ENCODE peak calls at places on chromosome 12, in six cellular contexts. One of them, this sample, is unnamed.

GRCh38 chr12:130661059-130661458 is 55.0 kb downstream of the RIMBP2 start:
- DNase-seq in aorta: no peak
- DNase-seq in lung: no peak
- DNase-seq in CD8-positive, alpha-beta memory T cell: no peak
- DNase-seq in CD4-positive, CD25-positive, alpha-beta regulatory T cell: no peak
- DNase-seq in spleen: no peak
- DNase-seq in this sample: no peak

GRCh38 chr12:54404061-54405004 is 14.7 kb downstream of the ITGA5 start:
- DNase-seq in aorta: peak
- DNase-seq in lung: no peak
- DNase-seq in CD8-positive, alpha-beta memory T cell: peak
- DNase-seq in CD4-positive, CD25-positive, alpha-beta regulatory T cell: peak
- DNase-seq in spleen: no peak
- DNase-seq in this sample: peak

GRCh38 chr12:118035194-118036041 is 18.9 kb downstream of the RFC5 start:
- DNase-seq in aorta: no peak
- DNase-seq in lung: no peak
- DNase-seq in CD8-positive, alpha-beta memory T cell: no peak
- DNase-seq in CD4-positive, CD25-positive, alpha-beta regulatory T cell: peak
- DNase-seq in spleen: no peak
- DNase-seq in this sample: no peak

GRCh38 chr12:14972816-14973215 is at the start of gene PDE6H:
- DNase-seq in aorta: no peak
- DNase-seq in lung: no peak
- DNase-seq in CD8-positive, alpha-beta memory T cell: no peak
- DNase-seq in CD4-positive, CD25-positive, alpha-beta regulatory T cell: no peak
- DNase-seq in spleen: no peak
- DNase-seq in this sample: no peak

GRCh38 chr12:87157791-87158190 is 871.4 kb downstream of the C12orf50 start:
- DNase-seq in aorta: peak
- DNase-seq in lung: no peak
- DNase-seq in CD8-positive, alpha-beta memory T cell: no peak
- DNase-seq in CD4-positive, CD25-positive, alpha-beta regulatory T cell: no peak
- DNase-seq in spleen: peak
- DNase-seq in this sample: no peak

GRCh38 chr12:7130791-7131501 is 775 bp downstream of the CLSTN3 start:
- DNase-seq in aorta: peak
- DNase-seq in lung: peak
- DNase-seq in CD8-positive, alpha-beta memory T cell: peak
- DNase-seq in CD4-positive, CD25-positive, alpha-beta regulatory T cell: peak
- DNase-seq in spleen: peak
- DNase-seq in this sample: no peak

GRCh38 chr12:93325855-93326254 is 51.9 kb upstream of the NUDT4 start:
- DNase-seq in aorta: no peak
- DNase-seq in lung: no peak
- DNase-seq in CD8-positive, alpha-beta memory T cell: no peak
- DNase-seq in CD4-positive, CD25-positive, alpha-beta regulatory T cell: no peak
- DNase-seq in spleen: no peak
- DNase-seq in this sample: no peak

GRCh38 chr12:50049254-50050118 is 7.9 kb upstream of the ASIC1 start:
- DNase-seq in aorta: no peak
- DNase-seq in lung: no peak
- DNase-seq in CD8-positive, alpha-beta memory T cell: no peak
- DNase-seq in CD4-positive, CD25-positive, alpha-beta regulatory T cell: no peak
- DNase-seq in spleen: no peak
- DNase-seq in this sample: no peak

GRCh38 chr12:7439579-7440505 is 4.1 kb downstream of the CD163L1 start:
- DNase-seq in aorta: peak
- DNase-seq in lung: peak
- DNase-seq in CD8-positive, alpha-beta memory T cell: no peak
- DNase-seq in CD4-positive, CD25-positive, alpha-beta regulatory T cell: peak
- DNase-seq in spleen: peak
- DNase-seq in this sample: no peak

GRCh38 chr12:56212360-56212759 is 9.4 kb downstream of the RNF41 start:
- DNase-seq in aorta: no peak
- DNase-seq in lung: no peak
- DNase-seq in CD8-positive, alpha-beta memory T cell: no peak
- DNase-seq in CD4-positive, CD25-positive, alpha-beta regulatory T cell: no peak
- DNase-seq in spleen: no peak
- DNase-seq in this sample: no peak

GRCh38 chr12:120514002-120514401 is 15.0 kb downstream of the COQ5 start:
- DNase-seq in aorta: no peak
- DNase-seq in lung: no peak
- DNase-seq in CD8-positive, alpha-beta memory T cell: no peak
- DNase-seq in CD4-positive, CD25-positive, alpha-beta regulatory T cell: no peak
- DNase-seq in spleen: no peak
- DNase-seq in this sample: no peak

GRCh38 chr12:67917811-67918210 is 71.4 kb upstream of the IFNG-AS1 start:
- DNase-seq in aorta: no peak
- DNase-seq in lung: no peak
- DNase-seq in CD8-positive, alpha-beta memory T cell: no peak
- DNase-seq in CD4-positive, CD25-positive, alpha-beta regulatory T cell: no peak
- DNase-seq in spleen: no peak
- DNase-seq in this sample: no peak

GRCh38 chr12:65565601-65566560 is 258.4 kb upstream of the HMGA2 start:
- DNase-seq in aorta: no peak
- DNase-seq in lung: no peak
- DNase-seq in CD8-positive, alpha-beta memory T cell: no peak
- DNase-seq in CD4-positive, CD25-positive, alpha-beta regulatory T cell: no peak
- DNase-seq in spleen: no peak
- DNase-seq in this sample: no peak

GRCh38 chr12:103272949-103273348 is 222.8 kb downstream of the C12orf42 start:
- DNase-seq in aorta: no peak
- DNase-seq in lung: no peak
- DNase-seq in CD8-positive, alpha-beta memory T cell: no peak
- DNase-seq in CD4-positive, CD25-positive, alpha-beta regulatory T cell: no peak
- DNase-seq in spleen: no peak
- DNase-seq in this sample: no peak

GRCh38 chr12:65649126-65649525 is 175.2 kb upstream of the HMGA2 start:
- DNase-seq in aorta: no peak
- DNase-seq in lung: peak
- DNase-seq in CD8-positive, alpha-beta memory T cell: no peak
- DNase-seq in CD4-positive, CD25-positive, alpha-beta regulatory T cell: no peak
- DNase-seq in spleen: no peak
- DNase-seq in this sample: no peak

GRCh38 chr12:25155031-25155576 is 39.9 kb downstream of the DNAI7 start:
- DNase-seq in aorta: no peak
- DNase-seq in lung: no peak
- DNase-seq in CD8-positive, alpha-beta memory T cell: no peak
- DNase-seq in CD4-positive, CD25-positive, alpha-beta regulatory T cell: peak
- DNase-seq in spleen: no peak
- DNase-seq in this sample: no peak

GRCh38 chr12:9883175-9883574 is 1.9 kb downstream of the KLRF2 start:
- DNase-seq in aorta: no peak
- DNase-seq in lung: no peak
- DNase-seq in CD8-positive, alpha-beta memory T cell: no peak
- DNase-seq in CD4-positive, CD25-positive, alpha-beta regulatory T cell: no peak
- DNase-seq in spleen: no peak
- DNase-seq in this sample: no peak

GRCh38 chr12:127393896-127394295 is 873.1 kb upstream of the TMEM132C start:
- DNase-seq in aorta: no peak
- DNase-seq in lung: no peak
- DNase-seq in CD8-positive, alpha-beta memory T cell: no peak
- DNase-seq in CD4-positive, CD25-positive, alpha-beta regulatory T cell: no peak
- DNase-seq in spleen: no peak
- DNase-seq in this sample: no peak

GRCh38 chr12:47935196-47935595 is 28.2 kb upstream of the TMEM106C start:
- DNase-seq in aorta: no peak
- DNase-seq in lung: no peak
- DNase-seq in CD8-positive, alpha-beta memory T cell: no peak
- DNase-seq in CD4-positive, CD25-positive, alpha-beta regulatory T cell: no peak
- DNase-seq in spleen: no peak
- DNase-seq in this sample: no peak

This sample was measured in stimulated activated CD4-positive, alpha-beta T cell treated with anti-CD3 and anti-CD28 coated beads, TNF-alpha, amount 100 ng/mL, for 48 hours.